ENCODE peak calls at places on chromosome 18, in eight cellular contexts. E is activated effector memory CD4-positive, alpha-beta T cell treated with anti-CD3 and anti-CD28 coated beads, Interleukin-2, amount 50 U/mL, for 16 hours; W is GM06990; D is AG10803; M is caudate nucleus; T is esophagus squamous epithelium; U is H4; I is AG04449. O is an unnamed sample.

GRCh38 chr18:9335255-9336045 is 877 bp downstream of the TWSG1 start:
- DNase-seq in E (no peak), W (no peak), D (peak; percentile 54), M (no peak), T (no peak), U (no peak), I (no peak), O (no peak)

GRCh38 chr18:63454497-63454896 is 22.3 kb upstream of the SERPINB5 start:
- DNase-seq in E (no peak), W (no peak), D (peak; percentile 12), M (no peak), T (no peak), U (no peak), I (no peak), O (no peak)

GRCh38 chr18:59861963-59862819 is 37.6 kb upstream of the PMAIP1 start:
- DNase-seq in E (no peak), W (peak; percentile 51), D (no peak), M (no peak), T (no peak), U (peak; percentile 20), I (no peak), O (no peak)

GRCh38 chr18:1848716-1849115 is 722.6 kb downstream of the METTL4 start:
- DNase-seq in E (no peak), W (no peak), D (no peak), M (no peak), T (no peak), U (no peak), I (no peak), O (no peak)

GRCh38 chr18:43627833-43628370 is 350.6 kb upstream of the SYT4 start:
- DNase-seq in E (no peak), W (no peak), D (no peak), M (no peak), T (no peak), U (peak; percentile 45), I (no peak), O (no peak)

GRCh38 chr18:44678725-44679055 is 2.0 kb upstream of the SETBP1 start:
- DNase-seq in E (no peak), W (no peak), D (no peak), M (no peak), T (no peak), U (no peak), I (no peak), O (no peak)

GRCh38 chr18:78822171-78822570 is 157.4 kb upstream of the SALL3 start:
- DNase-seq in E (no peak), W (no peak), D (no peak), M (no peak), T (no peak), U (no peak), I (no peak), O (no peak)

GRCh38 chr18:63897072-63897471 is 9.6 kb downstream of the SERPINB2 start:
- DNase-seq in E (no peak), W (no peak), D (peak; percentile 47), M (no peak), T (no peak), U (no peak), I (no peak), O (no peak)

GRCh38 chr18:25399554-25399953 is 47.6 kb upstream of the ZNF521 start:
- DNase-seq in E (no peak), W (no peak), D (peak; percentile 17), M (no peak), T (no peak), U (no peak), I (no peak), O (no peak)

GRCh38 chr18:56189615-56190014 is 448.8 kb downstream of the TXNL1 start:
- DNase-seq in E (no peak), W (no peak), D (no peak), M (no peak), T (no peak), U (no peak), I (no peak), O (no peak)

GRCh38 chr18:48336332-48336731 is 72.9 kb downstream of the ZBTB7C start:
- DNase-seq in E (no peak), W (no peak), D (no peak), M (no peak), T (no peak), U (no peak), I (no peak), O (no peak)

GRCh38 chr18:2903006-2903405 is 56.2 kb downstream of the EMILIN2 start:
- DNase-seq in E (no peak), W (no peak), D (peak; percentile 77), M (no peak), T (no peak), U (peak; percentile 42), I (no peak), O (no peak)

GRCh38 chr18:46416706-46417638 is 240.0 kb downstream of the LOXHD1 start:
- DNase-seq in E (no peak), W (no peak), D (no peak), M (no peak), T (no peak), U (no peak), I (no peak), O (no peak)

GRCh38 chr18:5456577-5457466 is 87.0 kb downstream of the EPB41L3 start:
- DNase-seq in E (no peak), W (no peak), D (peak; percentile 42), M (no peak), T (no peak), U (peak; percentile 26), I (no peak), O (peak; percentile 33)

GRCh38 chr18:3930126-3931012 is 480.4 kb downstream of the TGIF1 start:
- DNase-seq in E (no peak), W (no peak), D (no peak), M (no peak), T (no peak), U (no peak), I (no peak), O (no peak)

GRCh38 chr18:22307528-22307927 is 110.2 kb downstream of the CTAGE1 start:
- DNase-seq in E (no peak), W (no peak), D (no peak), M (no peak), T (no peak), U (no peak), I (no peak), O (no peak)

GRCh38 chr18:57353940-57354461 is 1.6 kb downstream of the ST8SIA3 start:
- DNase-seq in E (no peak), W (no peak), D (peak; percentile 26), M (no peak), T (no peak), U (no peak), I (no peak), O (no peak)